ENCODE peak calls at places on chromosomes 6 and 20, in six cellular contexts. C is BE2C, B is NCI-H1105 treated with DMSO at 0.1 percent for 48 hours, W is NAMALWA, A is NCI-H460, F is SJSA1. U is an unnamed sample.

GRCh38 chr6:170092826-170093225 is 198.1 kb downstream of the DLL1 start:
- DNase-seq in W (no peak), C (no peak), A (no peak), B (no peak), F (no peak), U (no peak)

GRCh38 chr6:170089937-170090335 is 200.9 kb downstream of the DLL1 start:
- DNase-seq in B (no peak), W (no peak), C (no peak), A (no peak), F (no peak), U (no peak)

GRCh38 chr6:153131037-153131981 is at the start of gene RGS17:
- DNase-seq in C (peak), W (no peak), B (peak), A (peak), F (peak), U (peak)

GRCh38 chr6:24755284-24755683 is 19.5 kb upstream of the GMNN start:
- DNase-seq in C (no peak), B (no peak), W (no peak), A (no peak), F (no peak), U (no peak)

GRCh38 chr6:18276610-18277009 is 12.3 kb upstream of the DEK start:
- DNase-seq in A (no peak), C (no peak), B (peak), F (no peak), W (no peak), U (no peak)

GRCh38 chr6:77457720-77458349 is 5.5 kb downstream of the HTR1B start:
- DNase-seq in W (peak), B (peak), F (peak), A (peak), C (peak), U (no peak)

GRCh38 chr6:145051661-145052060 is 683.7 kb downstream of the EPM2A start:
- DNase-seq in F (no peak), W (peak), B (no peak), C (no peak), A (no peak), U (no peak)

GRCh38 chr6:63527658-63528514 is 44.4 kb upstream of the LOC128125822 start:
- DNase-seq in C (no peak), F (peak), W (no peak), B (no peak), A (peak), U (no peak)

GRCh38 chr6:38305995-38306681 is 333.6 kb downstream of the BTBD9 start:
- DNase-seq in F (no peak), W (no peak), B (no peak), C (no peak), A (no peak), U (no peak)

GRCh38 chr6:24831771-24832718 is 33.3 kb upstream of the ARMH2 start:
- DNase-seq in A (no peak), B (no peak), F (peak), C (no peak), W (no peak), U (no peak)

GRCh38 chr6:107673076-107673494 is 151.0 kb downstream of the SCML4 start:
- DNase-seq in F (no peak), C (no peak), W (no peak), A (no peak), B (no peak), U (no peak)

GRCh38 chr20:58261660-58262059 is 33.2 kb upstream of the ANKRD60 start:
- DNase-seq in A (no peak), B (no peak), C (no peak), F (no peak), W (no peak), U (no peak)

GRCh38 chr20:2871111-2871465 is 2.2 kb upstream of the PTPRA start:
- DNase-seq in B (no peak), W (no peak), A (no peak), C (no peak), F (no peak), U (no peak)